ENCODE peak calls at places on chromosomes 3 and 15, in ten cellular contexts. B is naive thymus-derived CD8-positive, alpha-beta T cell; I is pons; O is NCI-H1436 treated with DMSO at 0.1 percent for 48 hours; F is pancreas; P is smooth muscle cell of the brain vasculature; Z is GM04504; A is transverse colon; V is HL-60; H is M059J. N is an unnamed sample.

GRCh38 chr15:93158104-93158503 is 69.1 kb upstream of the RGMA start:
- DNase-seq in I (no peak), Z (no peak), F (no peak), O (no peak), H (no peak), P (no peak), A (no peak), V (no peak), B (no peak), N (no peak)

GRCh38 chr3:141060287-141060686 is 9.1 kb downstream of the SPSB4 start:
- DNase-seq in B (no peak), Z (no peak), I (no peak), P (no peak), V (no peak), A (no peak), O (no peak), F (no peak), H (no peak), N (no peak)

GRCh38 chr3:183592820-183593219 is 37.3 kb upstream of the KLHL6 start:
- DNase-seq in I (no peak), P (no peak), H (no peak), Z (no peak), A (no peak), V (no peak), O (no peak), B (no peak), F (no peak), N (no peak)

GRCh38 chr3:14077310-14077709 is 47.4 kb downstream of the CHCHD4 start:
- DNase-seq in I (no peak), O (no peak), P (no peak), V (no peak), B (no peak), F (no peak), A (no peak), H (peak; percentile 2), Z (no peak), N (no peak)

GRCh38 chr3:124391774-124392173 is 338.5 kb upstream of the UMPS start:
- DNase-seq in P (no peak), O (no peak), V (no peak), F (no peak), Z (no peak), B (no peak), A (no peak), I (no peak), H (no peak), N (no peak)

GRCh38 chr3:123448503-123449091 is at the start of gene ADCY5:
- DNase-seq in B (no peak), F (peak; percentile 20), Z (no peak), H (no peak), I (no peak), O (no peak), P (no peak), A (peak; percentile 33), V (no peak), N (no peak)

GRCh38 chr3:153767601-153768558 is 353.3 kb upstream of the ARHGEF26 start:
- DNase-seq in O (no peak), H (no peak), V (no peak), A (no peak), I (no peak), Z (no peak), P (no peak), F (no peak), B (no peak), N (no peak)

GRCh38 chr3:73521936-73522335 is 102.8 kb downstream of the PDZRN3 start:
- DNase-seq in H (no peak), A (peak; percentile 71), P (no peak), O (no peak), I (no peak), F (no peak), B (no peak), V (no peak), Z (no peak), N (no peak)

GRCh38 chr15:51869074-51869425 is 39.6 kb downstream of the TMOD3 start:
- DNase-seq in V (no peak), F (no peak), P (peak; percentile 75), O (no peak), H (peak; percentile 88), Z (peak; percentile 65), I (no peak), B (no peak), A (peak; percentile 67), N (peak; percentile 36)

GRCh38 chr3:179760944-179761343 is 108.1 kb downstream of the USP13 start:
- DNase-seq in F (no peak), Z (no peak), V (peak; percentile 49), B (no peak), A (no peak), H (peak; percentile 63), P (peak; percentile 52), O (no peak), I (no peak), N (peak; percentile 24)

GRCh38 chr3:182118081-182118480 is 406.4 kb downstream of the SOX2 start:
- DNase-seq in F (no peak), Z (no peak), I (no peak), A (no peak), H (peak; percentile 83), P (peak; percentile 21), B (no peak), V (no peak), O (no peak), N (no peak)

GRCh38 chr3:52247455-52248164 is 2.1 kb downstream of the PPM1M start:
- DNase-seq in O (no peak), H (no peak), F (no peak), A (no peak), V (no peak), I (no peak), B (peak; percentile 52), P (no peak), Z (no peak), N (no peak)

GRCh38 chr15:84828433-84828908 is 11.3 kb downstream of the ALPK3 start:
- DNase-seq in O (no peak), V (no peak), Z (no peak), F (no peak), P (no peak), A (no peak), H (no peak), I (no peak), B (no peak), N (no peak)

GRCh38 chr3:127751163-127751621 is 71.1 kb downstream of the MGLL start:
- DNase-seq in I (no peak), A (no peak), O (no peak), F (no peak), B (no peak), H (peak; percentile 39), Z (no peak), V (no peak), P (no peak), N (no peak)

GRCh38 chr3:135982404-135982761 is 16.9 kb downstream of the PPP2R3A start:
- DNase-seq in H (peak; percentile 71), B (no peak), Z (no peak), V (no peak), O (no peak), P (no peak), F (no peak), I (no peak), A (no peak), N (no peak)

GRCh38 chr3:135905058-135905724 is 60.3 kb upstream of the PPP2R3A start:
- DNase-seq in I (peak; percentile 22), H (peak; percentile 61), P (no peak), Z (peak; percentile 27), A (no peak), V (no peak), F (no peak), B (no peak), O (no peak), N (no peak)

GRCh38 chr15:101031203-101031602 is 112.0 kb downstream of the LRRK1 start:
- DNase-seq in I (no peak), H (peak; percentile 58), B (no peak), A (peak; percentile 4), O (no peak), P (no peak), V (no peak), Z (no peak), F (no peak), N (no peak)

GRCh38 chr3:24185738-24186384 is 240.8 kb downstream of the NR1D2 start:
- DNase-seq in O (no peak), F (peak; percentile 54), V (no peak), Z (no peak), I (peak; percentile 76), H (peak; percentile 64), P (peak; percentile 51), B (no peak), A (peak; percentile 18), N (peak; percentile 26)

GRCh38 chr15:99564221-99565030 is 1.4 kb upstream of the MEF2A start:
- DNase-seq in I (peak; percentile 80), F (peak; percentile 25), A (peak; percentile 19), V (no peak), Z (no peak), P (no peak), O (no peak), B (no peak), H (peak; percentile 51), N (peak; percentile 36)

GRCh38 chr3:43287514-43287913 is 1.2 kb downstream of the SNRK start:
- DNase-seq in P (no peak), V (no peak), F (no peak), Z (no peak), O (no peak), A (no peak), B (no peak), H (no peak), I (no peak), N (no peak)

GRCh38 chr3:179958143-179958542 is 78.6 kb downstream of the PEX5L start:
- DNase-seq in I (peak; percentile 43), A (no peak), V (peak; percentile 28), O (no peak), P (no peak), B (no peak), Z (no peak), H (no peak), F (no peak), N (no peak)

GRCh38 chr3:159969-160368 is 36.6 kb upstream of the CHL1 start:
- DNase-seq in H (no peak), Z (no peak), I (no peak), B (no peak), V (no peak), F (no peak), P (no peak), O (no peak), A (no peak), N (no peak)

GRCh38 chr3:25235471-25235870 is 192.6 kb upstream of the RARB start:
- DNase-seq in Z (no peak), V (no peak), B (no peak), H (peak; percentile 29), P (no peak), F (no peak), O (no peak), A (no peak), I (no peak), N (no peak)

GRCh38 chr3:14476583-14477265 is 63.4 kb downstream of the GRIP2 start:
- DNase-seq in V (no peak), P (no peak), B (no peak), H (no peak), F (no peak), A (no peak), O (no peak), I (no peak), Z (no peak), N (no peak)

GRCh38 chr3:170907519-170908234 is 760 bp downstream of the EIF5A2 start:
- DNase-seq in H (peak; percentile 40), A (no peak), B (no peak), V (no peak), Z (no peak), I (no peak), P (no peak), O (no peak), F (no peak), N (peak; percentile 9)

GRCh38 chr15:99324082-99324620 is 72.9 kb downstream of the LRRC28 start:
- DNase-seq in F (no peak), Z (peak; percentile 48), V (no peak), A (no peak), P (peak; percentile 37), I (no peak), B (no peak), H (peak; percentile 82), O (no peak), N (no peak)

GRCh38 chr3:38247366-38248035 is 18.1 kb upstream of the SLC22A13 start:
- DNase-seq in P (peak; percentile 31), I (peak; percentile 44), H (peak; percentile 86), A (no peak), Z (peak; percentile 81), O (no peak), B (no peak), V (no peak), F (no peak), N (peak; percentile 6)

GRCh38 chr15:38412466-38412865 is 41.5 kb upstream of the FAM98B start:
- DNase-seq in P (no peak), I (no peak), B (no peak), F (no peak), V (no peak), Z (no peak), O (no peak), A (no peak), H (no peak), N (no peak)